ENCODE peak calls at places on chromosomes 2 and 18, in seven cellular contexts. S is T-helper 1 cell, J is left ventricle myocardium inferior, V is NCI-H2081, H is midbrain, Y is HTR-8/SVneo, X is AG20443. B is an unnamed sample.
A peak's percentile ranks its signal among the peaks of the same experiment; 100 is the strongest.

GRCh38 chr2:233350708-233351107 is 3.6 kb upstream of the DGKD start:
- DNase-seq in V (peak; percentile 11), S (no peak), Y (peak; percentile 97), J (no peak), H (no peak), X (peak; percentile 90), B (no peak)

GRCh38 chr2:4085186-4085585 is 381.8 kb downstream of the DCDC2C start:
- DNase-seq in V (no peak), X (no peak), S (no peak), J (no peak), H (no peak), Y (no peak), B (no peak)

GRCh38 chr18:58129019-58129374 is 85.0 kb downstream of the NEDD4L start:
- DNase-seq in S (no peak), V (no peak), H (no peak), Y (no peak), J (no peak), X (no peak), B (no peak)

GRCh38 chr18:68241881-68242280 is 473.0 kb downstream of the TMX3 start:
- DNase-seq in J (no peak), V (no peak), Y (no peak), H (no peak), X (no peak), S (no peak), B (no peak)

GRCh38 chr2:95372845-95373244 is 29.7 kb upstream of the FAHD2A start:
- DNase-seq in S (no peak), H (no peak), X (no peak), Y (no peak), J (peak; percentile 2), V (no peak), B (no peak)

GRCh38 chr2:124975658-124976057 is 950.6 kb downstream of the CNTNAP5 start:
- DNase-seq in H (no peak), X (no peak), Y (no peak), V (no peak), J (no peak), S (no peak), B (no peak)

GRCh38 chr18:59835656-59836379 is 64.0 kb upstream of the PMAIP1 start:
- DNase-seq in S (no peak), V (no peak), X (no peak), Y (no peak), J (no peak), H (no peak), B (no peak)

GRCh38 chr2:215829261-215829660 is 184.1 kb downstream of the MREG start:
- DNase-seq in H (no peak), J (no peak), S (no peak), X (no peak), Y (no peak), V (no peak), B (no peak)

GRCh38 chr2:237137626-237138323 is 52.1 kb downstream of the COPS8 start:
- DNase-seq in S (no peak), V (no peak), H (no peak), X (no peak), J (no peak), Y (no peak), B (no peak)

GRCh38 chr2:84880645-84881521 is at the start of gene TRABD2A:
- DNase-seq in X (peak; percentile 45), S (no peak), V (no peak), Y (no peak), J (no peak), H (no peak), B (no peak)

GRCh38 chr2:130339885-130340745 is 2.6 kb upstream of the IMP4 start:
- DNase-seq in S (no peak), Y (no peak), J (no peak), H (no peak), X (no peak), V (no peak), B (no peak)

GRCh38 chr2:60992985-60993392 is 24.5 kb upstream of the PEX13 start:
- DNase-seq in H (peak; percentile 3), Y (no peak), X (no peak), S (no peak), V (no peak), J (no peak), B (no peak)

GRCh38 chr2:33603416-33603815 is 4.3 kb upstream of the FAM98A start:
- DNase-seq in V (no peak), X (no peak), J (no peak), Y (no peak), H (no peak), S (no peak), B (no peak)

GRCh38 chr2:102592601-102593000 is 26.8 kb upstream of the SLC9A2 start:
- DNase-seq in V (no peak), Y (no peak), J (no peak), S (no peak), H (no peak), X (no peak), B (no peak)

GRCh38 chr18:7414459-7414858 is 152.7 kb upstream of the PTPRM start:
- DNase-seq in X (no peak), V (no peak), S (no peak), H (no peak), Y (no peak), J (peak; percentile 17), B (no peak)

GRCh38 chr2:79782540-79782939 is 269.7 kb downstream of the CTNNA2 start:
- DNase-seq in J (no peak), H (no peak), Y (no peak), S (no peak), X (no peak), V (no peak), B (no peak)

GRCh38 chr2:7773362-7773973 is 856.3 kb downstream of the RNF144A start:
- DNase-seq in Y (no peak), X (peak; percentile 55), V (no peak), H (no peak), S (no peak), J (no peak), B (no peak)

GRCh38 chr2:144137269-144137668 is 382.6 kb downstream of the ZEB2 start:
- DNase-seq in X (no peak), Y (no peak), S (no peak), V (no peak), H (no peak), J (no peak), B (no peak)

GRCh38 chr18:33505798-33506197 is 65.3 kb upstream of the CCDC178 start:
- DNase-seq in V (no peak), Y (no peak), S (no peak), X (no peak), J (no peak), H (no peak), B (no peak)

GRCh38 chr2:2836343-2837070 is 505.4 kb upstream of the MYT1L start:
- DNase-seq in S (no peak), H (no peak), Y (no peak), J (no peak), X (no peak), V (no peak), B (no peak)

GRCh38 chr2:63796376-63796775 is 45.3 kb upstream of the UGP2 start:
- DNase-seq in X (no peak), V (no peak), H (no peak), Y (no peak), S (no peak), J (no peak), B (no peak)

GRCh38 chr2:171958475-171958874 is 36.2 kb downstream of the HAT1 start:
- DNase-seq in V (no peak), Y (no peak), S (no peak), J (no peak), H (no peak), X (peak; percentile 66), B (no peak)

GRCh38 chr2:208142925-208143799 is 2.8 kb downstream of the CRYGB start:
- DNase-seq in Y (no peak), X (no peak), H (no peak), V (no peak), J (no peak), S (no peak), B (no peak)

GRCh38 chr2:21038403-21039073 is 5.3 kb downstream of the APOB start:
- DNase-seq in J (no peak), V (no peak), X (no peak), S (no peak), Y (no peak), H (no peak), B (no peak)

GRCh38 chr2:30769891-30770462 is 37.3 kb downstream of the CAPN13 start:
- DNase-seq in H (no peak), X (no peak), S (no peak), Y (no peak), J (no peak), V (no peak), B (no peak)

GRCh38 chr2:158889135-158889853 is 79.1 kb upstream of the TANC1 start:
- DNase-seq in V (no peak), H (no peak), J (no peak), X (no peak), Y (no peak), S (no peak), B (no peak)

GRCh38 chr2:138237657-138238384 is 263.7 kb upstream of the SPOPL start:
- DNase-seq in Y (no peak), S (no peak), H (no peak), V (no peak), X (no peak), J (no peak), B (peak; percentile 6)

GRCh38 chr18:24987933-24988840 is 363.8 kb downstream of the ZNF521 start:
- DNase-seq in X (peak; percentile 40), Y (no peak), H (peak; percentile 41), J (peak; percentile 43), V (no peak), S (no peak), B (peak; percentile 17)

GRCh38 chr2:17879137-17879912 is 858 bp downstream of the KCNS3 start:
- DNase-seq in X (peak; percentile 92), J (peak; percentile 73), V (peak; percentile 30), S (no peak), Y (peak; percentile 37), H (peak; percentile 28), B (peak; percentile 65)

GRCh38 chr2:215598376-215598975 is 162.6 kb upstream of the FN1 start:
- DNase-seq in X (peak; percentile 65), H (no peak), S (no peak), Y (no peak), V (no peak), J (no peak), B (no peak)

GRCh38 chr2:20599861-20600461 is 50.9 kb downstream of the HS1BP3 start:
- DNase-seq in J (no peak), V (no peak), Y (no peak), S (no peak), H (peak; percentile 81), X (no peak), B (peak; percentile 21)

GRCh38 chr2:47771211-47771610 is 11.7 kb upstream of the MSH6 start:
- DNase-seq in V (no peak), X (peak; percentile 69), S (no peak), J (no peak), H (peak; percentile 90), Y (peak; percentile 58), B (no peak)

B was measured in heart right ventricle.